ENCODE peak calls at places on chromosomes 5 and 9, in four cellular contexts. D is H9, F is uterus, V is stomach. W is an unnamed sample.
A peak's percentile ranks its signal among the peaks of the same experiment; 100 is the strongest.

GRCh38 chr5:138913773-138914172 is 38.6 kb upstream of the LRRTM2 start:
- DNase-seq in D (no peak), F (no peak), V (no peak), W (no peak)

GRCh38 chr9:32992596-32993238 is 8.7 kb downstream of the APTX start:
- DNase-seq in D (no peak), F (no peak), V (no peak), W (no peak)

GRCh38 chr5:16345454-16345853 is 120.1 kb downstream of the ZNF622 start:
- DNase-seq in D (no peak), F (no peak), V (no peak), W (no peak)

GRCh38 chr9:104915049-104915448 is 12.9 kb downstream of the ABCA1 start:
- DNase-seq in D (no peak), F (no peak), V (no peak), W (no peak)

GRCh38 chr5:176447982-176448608 is at the start of gene FAF2:
- DNase-seq in D (peak; percentile 98), F (peak; percentile 99), V (peak; percentile 98), W (peak; percentile 96)

GRCh38 chr5:7650755-7651154 is 200.2 kb downstream of the CFAP90 start:
- DNase-seq in D (no peak), F (peak; percentile 25), V (peak; percentile 39), W (no peak)

GRCh38 chr5:126014691-126015090 is 408.5 kb upstream of the GRAMD2B start:
- DNase-seq in D (no peak), F (no peak), V (no peak), W (no peak)

GRCh38 chr9:92561374-92562329 is 25.9 kb upstream of the ECM2 start:
- DNase-seq in D (no peak), F (no peak), V (no peak), W (no peak)

GRCh38 chr5:170633235-170634041 is 129.6 kb downstream of the KCNIP1 start:
- DNase-seq in D (peak; percentile 78), F (peak; percentile 75), V (no peak), W (peak; percentile 86)

GRCh38 chr5:45642370-45642769 is 53.8 kb downstream of the HCN1 start:
- DNase-seq in D (no peak), F (no peak), V (no peak), W (no peak)

GRCh38 chr5:169831331-169831730 is 149.0 kb downstream of the INSYN2B start:
- DNase-seq in D (no peak), F (no peak), V (no peak), W (no peak)

GRCh38 chr5:32887390-32887789 is 176.3 kb downstream of the NPR3 start:
- DNase-seq in D (no peak), F (no peak), V (no peak), W (no peak)

GRCh38 chr5:159061834-159062530 is 37.7 kb downstream of the EBF1 start:
- DNase-seq in D (peak; percentile 61), F (no peak), V (no peak), W (peak; percentile 68)

GRCh38 chr9:106468431-106468830 is 394.5 kb upstream of the ZNF462 start:
- DNase-seq in D (no peak), F (no peak), V (no peak), W (no peak)

GRCh38 chr5:177498013-177498847 is 826 bp upstream of the PDLIM7 start:
- DNase-seq in D (no peak), F (no peak), V (peak; percentile 45), W (no peak)

GRCh38 chr5:140318778-140319177 is 15.9 kb upstream of the PFDN1 start:
- DNase-seq in D (no peak), F (no peak), V (no peak), W (no peak)

GRCh38 chr5:33936004-33936380 is 194 bp upstream of the RXFP3 start:
- DNase-seq in D (peak; percentile 82), F (peak; percentile 32), V (peak; percentile 49), W (no peak)

GRCh38 chr5:13990896-13991295 is 46.4 kb upstream of the DNAH5 start:
- DNase-seq in D (no peak), F (no peak), V (no peak), W (no peak)

GRCh38 chr9:137429974-137430722 is 7.0 kb downstream of the NOXA1 start:
- DNase-seq in D (peak; percentile 69), F (no peak), V (peak; percentile 75), W (peak; percentile 80)

GRCh38 chr5:145984072-145984471 is 47.7 kb downstream of the SH3RF2 start:
- DNase-seq in D (no peak), F (no peak), V (no peak), W (no peak)

GRCh38 chr5:109865636-109866035 is 175.9 kb downstream of the MAN2A1 start:
- DNase-seq in D (no peak), F (no peak), V (no peak), W (peak; percentile 78)

GRCh38 chr5:126354857-126355731 is 68.1 kb upstream of the GRAMD2B start:
- DNase-seq in D (no peak), F (no peak), V (no peak), W (peak; percentile 44)

GRCh38 chr5:76388791-76389512 is 14.1 kb upstream of the IQGAP2 start:
- DNase-seq in D (no peak), F (no peak), V (no peak), W (no peak)

GRCh38 chr5:176542135-176542595 is 5.0 kb upstream of the RNF44 start:
- DNase-seq in D (peak; percentile 69), F (no peak), V (peak; percentile 49), W (no peak)

GRCh38 chr5:73450672-73451217 is 2.2 kb upstream of the FOXD1 start:
- DNase-seq in D (peak; percentile 45), F (no peak), V (no peak), W (no peak)

GRCh38 chr9:706073-706472 is 135.4 kb upstream of the DMRT1 start:
- DNase-seq in D (no peak), F (no peak), V (no peak), W (no peak)

GRCh38 chr5:157045601-157046000 is 13.3 kb downstream of the HAVCR1 start:
- DNase-seq in D (no peak), F (no peak), V (no peak), W (no peak)

GRCh38 chr5:126970517-126971017 is 59.8 kb downstream of the MARCHF3 start:
- DNase-seq in D (no peak), F (no peak), V (no peak), W (peak; percentile 43)

GRCh38 chr5:12616093-12616492 is 711.8 kb upstream of the CTNND2 start:
- DNase-seq in D (no peak), F (no peak), V (no peak), W (no peak)

GRCh38 chr9:105697871-105698270 is 3.5 kb downstream of the TMEM38B start:
- DNase-seq in D (no peak), F (no peak), V (no peak), W (no peak)

GRCh38 chr5:158700231-158700996 is 399.3 kb downstream of the EBF1 start:
- DNase-seq in D (no peak), F (no peak), V (no peak), W (no peak)

GRCh38 chr5:105773241-105773640 is 1897.5 kb downstream of the EFNA5 start:
- DNase-seq in D (no peak), F (no peak), V (no peak), W (no peak)

GRCh38 chr5:129400395-129400983 is 59.6 kb upstream of the ADAMTS19 start:
- DNase-seq in D (no peak), F (no peak), V (no peak), W (no peak)

GRCh38 chr9:35338561-35339274 is 151.2 kb upstream of the RUSC2 start:
- DNase-seq in D (no peak), F (no peak), V (peak; percentile 71), W (no peak)

GRCh38 chr9:14823800-14824199 is 86.4 kb downstream of the FREM1 start:
- DNase-seq in D (no peak), F (no peak), V (no peak), W (no peak)

GRCh38 chr9:37582548-37583157 is 6.5 kb upstream of the FBXO10 start:
- DNase-seq in D (no peak), F (no peak), V (no peak), W (peak; percentile 64)

GRCh38 chr9:20985851-20986600 is 45.4 kb downstream of the HACD4 start:
- DNase-seq in D (no peak), F (no peak), V (no peak), W (no peak)
- H3K4me1 ChIP-seq in D (no peaks in the 10 kb centered on the region), F (no peaks in the 10 kb centered on the region), V (peaks cover 53% of the 10 kb centered on the region), W (peaks cover 8% of the 10 kb centered on the region)

DNA sequence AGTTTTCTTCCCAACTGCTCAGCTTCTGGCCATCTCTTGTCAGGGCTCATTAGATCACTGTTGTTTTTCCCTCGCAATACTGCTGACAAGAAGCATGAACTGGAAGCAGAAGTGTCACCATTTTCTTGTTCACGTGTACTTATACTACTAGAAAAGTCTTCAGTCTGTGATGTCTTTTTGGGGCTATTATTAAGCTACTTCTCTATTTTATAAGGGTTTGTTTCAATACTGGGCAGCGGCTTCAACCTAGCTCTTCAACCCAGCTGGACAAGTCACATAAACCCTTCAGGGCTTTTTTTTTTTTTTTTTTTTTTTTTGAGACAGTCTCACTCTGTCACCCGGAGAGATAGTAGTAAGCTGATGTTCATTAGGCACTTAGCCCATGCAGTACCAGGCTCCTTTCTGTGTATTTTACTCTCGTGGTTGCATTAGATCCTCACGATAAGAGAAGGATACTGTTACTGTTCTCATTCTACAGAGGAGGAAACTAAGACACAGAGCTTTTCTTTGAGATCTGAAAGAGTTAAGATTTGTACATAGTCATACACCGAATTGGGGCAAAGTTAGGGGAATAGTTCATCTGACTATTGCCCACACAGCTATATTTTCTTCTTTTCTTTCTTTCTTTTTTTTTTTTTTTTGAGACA is 20.5 kb downstream of the RAPGEF1 start:
- DNase-seq in D (no peak), F (no peak), V (no peak), W (no peak)
- H3K4me1 ChIP-seq in D (peaks cover 2% of the 10 kb centered on the region), F (no peaks in the 10 kb centered on the region), V (peaks cover 67% of the 10 kb centered on the region), W (no peaks in the 10 kb centered on the region)

GRCh38 chr5:111937091-111937490 is 180.1 kb upstream of the NREP start:
- DNase-seq in D (no peak), F (no peak), V (no peak), W (no peak)

GRCh38 chr5:111932628-111933027 is 175.6 kb upstream of the NREP start:
- DNase-seq in D (no peak), F (no peak), V (no peak), W (peak; percentile 10)

GRCh38 chr5:111934511-111934910 is 177.5 kb upstream of the NREP start:
- DNase-seq in D (no peak), F (no peak), V (no peak), W (no peak)

GRCh38 chr5:111935022-111935421 is 178.0 kb upstream of the NREP start:
- DNase-seq in D (no peak), F (no peak), V (no peak), W (no peak)

DNA sequence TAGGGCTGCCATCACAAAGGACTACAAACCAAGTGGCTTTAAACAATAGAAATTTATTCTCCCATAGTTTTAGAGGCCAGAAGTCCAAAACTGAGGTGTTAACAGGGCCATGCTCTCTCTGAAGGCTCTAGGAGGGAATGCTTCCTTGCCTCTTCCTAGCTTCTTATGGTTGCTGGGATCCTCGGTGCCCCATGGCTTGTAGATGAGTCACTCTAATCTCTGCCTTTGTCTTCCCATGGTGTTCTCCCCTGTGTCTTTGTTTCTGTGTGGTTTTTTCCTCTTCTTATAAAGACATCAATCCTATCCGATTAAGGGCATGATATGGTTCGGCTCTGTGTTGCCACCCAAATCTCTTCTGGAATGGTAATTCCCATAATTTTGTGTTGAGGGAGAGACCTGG is 178.8 kb upstream of the NREP start:
- DNase-seq in D (no peak), F (no peak), V (no peak), W (no peak)
- H3K4me1 ChIP-seq in D (peaks cover 2% of the 10 kb centered on the region), F (no peaks in the 10 kb centered on the region), V (no peaks in the 10 kb centered on the region), W (no peaks in the 10 kb centered on the region)

GRCh38 chr9:134410078-134410834 is 84.0 kb downstream of the RXRA start:
- DNase-seq in D (no peak), F (no peak), V (peak; percentile 81), W (no peak)
- H3K4me1 ChIP-seq in D (no peaks in the 10 kb centered on the region), F (peaks cover 17% of the 10 kb centered on the region), V (peaks cover 99% of the 10 kb centered on the region), W (peaks cover 13% of the 10 kb centered on the region)